ENCODE peak calls at places on chromosome 12, in six cellular contexts. One of them, this sample, is unnamed.
A peak's percentile ranks its signal among the peaks of the same experiment; 100 is the strongest.

GRCh38 chr12:4117386-4118016 is 156.1 kb upstream of the CCND2 start:
- DNase-seq in RWPE2: peak; percentile 34
- DNase-seq in testis: no peak
- DNase-seq in gastrocnemius medialis: no peak
- DNase-seq in spleen: no peak
- DNase-seq in CD8-positive, alpha-beta T cell: no peak
- DNase-seq in this sample: no peak

GRCh38 chr12:66321433-66321832 is 19.1 kb downstream of the HELB start:
- DNase-seq in CD8-positive, alpha-beta T cell: no peak
- DNase-seq in gastrocnemius medialis: no peak
- DNase-seq in testis: no peak
- DNase-seq in spleen: no peak
- DNase-seq in RWPE2: no peak
- DNase-seq in this sample: no peak

GRCh38 chr12:54021432-54022013 is 6.7 kb upstream of the HOXC6 start:
- DNase-seq in spleen: no peak
- DNase-seq in gastrocnemius medialis: peak; percentile 83
- DNase-seq in testis: no peak
- DNase-seq in CD8-positive, alpha-beta T cell: no peak
- DNase-seq in RWPE2: no peak
- DNase-seq in this sample: no peak

GRCh38 chr12:110937104-110937641 is 16.8 kb upstream of the MYL2 start:
- DNase-seq in testis: peak; percentile 67
- DNase-seq in spleen: peak; percentile 89
- DNase-seq in gastrocnemius medialis: peak; percentile 45
- DNase-seq in RWPE2: no peak
- DNase-seq in CD8-positive, alpha-beta T cell: peak; percentile 60
- DNase-seq in this sample: peak; percentile 46

GRCh38 chr12:49540229-49541139 is 1.7 kb downstream of the KCNH3 start:
- DNase-seq in spleen: peak; percentile 73
- DNase-seq in RWPE2: no peak
- DNase-seq in CD8-positive, alpha-beta T cell: no peak
- DNase-seq in gastrocnemius medialis: no peak
- DNase-seq in testis: no peak
- DNase-seq in this sample: no peak

GRCh38 chr12:18430425-18431048 is 169.2 kb downstream of the PIK3C2G start:
- DNase-seq in gastrocnemius medialis: no peak
- DNase-seq in RWPE2: no peak
- DNase-seq in CD8-positive, alpha-beta T cell: no peak
- DNase-seq in testis: peak; percentile 66
- DNase-seq in spleen: no peak
- DNase-seq in this sample: peak; percentile 48

GRCh38 chr12:118371354-118372282 is 1.1 kb downstream of the TAOK3 start:
- DNase-seq in testis: peak; percentile 64
- DNase-seq in CD8-positive, alpha-beta T cell: peak; percentile 12
- DNase-seq in spleen: peak; percentile 90
- DNase-seq in RWPE2: no peak
- DNase-seq in gastrocnemius medialis: no peak
- DNase-seq in this sample: peak; percentile 64

GRCh38 chr12:55925371-55925770 is 2.3 kb downstream of the PYM1 start:
- DNase-seq in testis: no peak
- DNase-seq in RWPE2: no peak
- DNase-seq in CD8-positive, alpha-beta T cell: no peak
- DNase-seq in spleen: no peak
- DNase-seq in gastrocnemius medialis: no peak
- DNase-seq in this sample: no peak

GRCh38 chr12:114936148-114937099 is 252.4 kb upstream of the TBX3 start:
- DNase-seq in gastrocnemius medialis: no peak
- DNase-seq in testis: no peak
- DNase-seq in RWPE2: no peak
- DNase-seq in spleen: no peak
- DNase-seq in CD8-positive, alpha-beta T cell: no peak
- DNase-seq in this sample: no peak

GRCh38 chr12:75815756-75816155 is 215.8 kb downstream of the PHLDA1 start:
- DNase-seq in RWPE2: no peak
- DNase-seq in testis: no peak
- DNase-seq in gastrocnemius medialis: no peak
- DNase-seq in spleen: no peak
- DNase-seq in CD8-positive, alpha-beta T cell: no peak
- DNase-seq in this sample: no peak

GRCh38 chr12:98439471-98440164 is 75.8 kb upstream of the TMPO start:
- DNase-seq in spleen: no peak
- DNase-seq in gastrocnemius medialis: no peak
- DNase-seq in RWPE2: no peak
- DNase-seq in testis: no peak
- DNase-seq in CD8-positive, alpha-beta T cell: no peak
- DNase-seq in this sample: no peak

GRCh38 chr12:53056296-53056695 is 6.4 kb downstream of the TNS2 start:
- DNase-seq in spleen: no peak
- DNase-seq in testis: no peak
- DNase-seq in gastrocnemius medialis: no peak
- DNase-seq in CD8-positive, alpha-beta T cell: no peak
- DNase-seq in RWPE2: no peak
- DNase-seq in this sample: no peak

GRCh38 chr12:132131952-132132351 is 12.2 kb downstream of the DDX51 start:
- DNase-seq in CD8-positive, alpha-beta T cell: no peak
- DNase-seq in spleen: no peak
- DNase-seq in testis: no peak
- DNase-seq in gastrocnemius medialis: no peak
- DNase-seq in RWPE2: no peak
- DNase-seq in this sample: no peak

GRCh38 chr12:67637718-67638117 is 10.8 kb upstream of the DYRK2 start:
- DNase-seq in testis: no peak
- DNase-seq in spleen: no peak
- DNase-seq in gastrocnemius medialis: no peak
- DNase-seq in CD8-positive, alpha-beta T cell: no peak
- DNase-seq in RWPE2: no peak
- DNase-seq in this sample: no peak

GRCh38 chr12:57451233-57451778 is 3.8 kb upstream of the INHBE start:
- DNase-seq in CD8-positive, alpha-beta T cell: no peak
- DNase-seq in gastrocnemius medialis: no peak
- DNase-seq in spleen: peak; percentile 54
- DNase-seq in testis: no peak
- DNase-seq in RWPE2: no peak
- DNase-seq in this sample: no peak

GRCh38 chr12:118188690-118189371 is 52.9 kb downstream of the PEBP1 start:
- DNase-seq in RWPE2: no peak
- DNase-seq in gastrocnemius medialis: no peak
- DNase-seq in CD8-positive, alpha-beta T cell: no peak
- DNase-seq in testis: peak; percentile 58
- DNase-seq in spleen: no peak
- DNase-seq in this sample: peak; percentile 80

GRCh38 chr12:29559194-29559593 is 61.7 kb upstream of the OVCH1 start:
- DNase-seq in spleen: no peak
- DNase-seq in CD8-positive, alpha-beta T cell: no peak
- DNase-seq in gastrocnemius medialis: no peak
- DNase-seq in RWPE2: no peak
- DNase-seq in testis: no peak
- DNase-seq in this sample: no peak

GRCh38 chr12:29563636-29564035 is 66.2 kb upstream of the OVCH1 start:
- DNase-seq in CD8-positive, alpha-beta T cell: no peak
- DNase-seq in gastrocnemius medialis: no peak
- DNase-seq in testis: no peak
- DNase-seq in spleen: no peak
- DNase-seq in RWPE2: no peak
- DNase-seq in this sample: no peak

GRCh38 chr12:29564925-29565324 is 67.4 kb upstream of the OVCH1 start:
- DNase-seq in RWPE2: no peak
- DNase-seq in spleen: no peak
- DNase-seq in testis: no peak
- DNase-seq in gastrocnemius medialis: no peak
- DNase-seq in CD8-positive, alpha-beta T cell: no peak
- DNase-seq in this sample: no peak

GRCh38 chr12:29561736-29562135 is 64.2 kb upstream of the OVCH1 start:
- DNase-seq in gastrocnemius medialis: no peak
- DNase-seq in CD8-positive, alpha-beta T cell: no peak
- DNase-seq in spleen: no peak
- DNase-seq in testis: no peak
- DNase-seq in RWPE2: no peak
- DNase-seq in this sample: no peak

DNA sequence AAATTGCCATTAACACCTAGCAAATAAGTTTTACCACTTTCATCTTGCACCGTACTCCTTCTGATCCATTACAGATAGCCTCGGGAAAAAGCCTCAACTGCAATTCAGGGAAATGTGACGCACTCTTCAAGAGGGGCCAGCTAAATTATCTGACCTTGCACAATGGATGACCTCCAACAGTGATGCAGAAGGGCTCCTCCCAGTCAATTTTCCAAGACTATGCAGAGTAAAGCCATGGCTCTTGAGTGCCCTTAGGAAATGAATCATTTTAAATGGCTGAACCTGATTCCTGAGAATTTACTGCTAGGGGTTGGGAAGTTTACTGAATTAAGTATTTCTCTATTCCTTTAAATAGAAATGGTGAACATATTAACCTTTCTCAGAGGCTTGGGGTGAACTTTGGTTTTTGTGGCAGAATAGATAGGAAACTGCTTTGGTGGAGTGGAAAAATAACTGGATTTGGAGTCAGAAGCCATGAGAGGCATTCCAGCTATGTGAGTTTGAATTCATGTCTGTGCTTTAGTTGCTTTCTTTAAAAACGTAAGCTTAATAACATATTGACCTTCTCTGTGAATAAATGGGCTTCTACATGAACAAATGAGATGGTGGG is 64.8 kb upstream of the OVCH1 start:
- DNase-seq in spleen: no peak
- DNase-seq in gastrocnemius medialis: peak; percentile 25
- DNase-seq in testis: no peak
- DNase-seq in CD8-positive, alpha-beta T cell: no peak
- DNase-seq in RWPE2: no peak
- DNase-seq in this sample: no peak
- H3K27ac ChIP-seq in spleen: peak overlapping the region; percentile 23
- H3K27ac ChIP-seq in gastrocnemius medialis: peak overlapping the region; percentile 70
- H3K27ac ChIP-seq in testis: peak overlapping the region; percentile 60
- H3K27ac ChIP-seq in CD8-positive, alpha-beta T cell: no peak overlapping the region
- H3K27ac ChIP-seq in RWPE2: no peak overlapping the region
- H3K27ac ChIP-seq in this sample: peak overlapping the region; percentile 48

GRCh38 chr12:77833329-77833728 is 2.6 kb downstream of the NAV3 start:
- DNase-seq in spleen: no peak
- DNase-seq in RWPE2: no peak
- DNase-seq in testis: peak; percentile 23
- DNase-seq in CD8-positive, alpha-beta T cell: no peak
- DNase-seq in gastrocnemius medialis: peak; percentile 28
- DNase-seq in this sample: peak; percentile 12

GRCh38 chr12:77835982-77836381 is 5.3 kb downstream of the NAV3 start:
- DNase-seq in testis: no peak
- DNase-seq in RWPE2: no peak
- DNase-seq in CD8-positive, alpha-beta T cell: no peak
- DNase-seq in gastrocnemius medialis: no peak
- DNase-seq in spleen: no peak
- DNase-seq in this sample: no peak

GRCh38 chr12:77830952-77831351 is 258 bp downstream of the NAV3 start:
- DNase-seq in CD8-positive, alpha-beta T cell: no peak
- DNase-seq in spleen: no peak
- DNase-seq in RWPE2: no peak
- DNase-seq in testis: no peak
- DNase-seq in gastrocnemius medialis: no peak
- DNase-seq in this sample: no peak

GRCh38 chr12:77834618-77835017 is 3.9 kb downstream of the NAV3 start:
- DNase-seq in RWPE2: no peak
- DNase-seq in testis: no peak
- DNase-seq in spleen: no peak
- DNase-seq in gastrocnemius medialis: no peak
- DNase-seq in CD8-positive, alpha-beta T cell: no peak
- DNase-seq in this sample: no peak

DNA sequence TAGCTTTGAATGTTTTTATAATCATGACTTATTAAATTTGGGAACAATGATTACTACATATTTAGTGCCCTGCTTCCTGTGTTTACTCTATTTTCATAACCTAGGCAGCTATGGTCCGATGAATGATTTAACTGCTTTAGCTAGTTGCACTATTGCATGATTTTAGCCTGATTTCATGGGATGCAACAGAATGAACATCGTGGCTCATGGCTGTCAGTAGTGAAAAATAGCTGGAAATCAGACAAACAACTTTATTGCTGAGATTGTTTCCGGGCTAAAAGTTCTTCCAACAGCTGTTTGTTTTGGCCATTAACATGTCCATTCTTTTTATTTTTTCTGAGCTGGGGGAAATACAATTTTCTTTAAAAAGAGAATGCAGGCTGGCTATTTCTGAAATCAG is at the start of gene NAV3:
- DNase-seq in gastrocnemius medialis: no peak
- DNase-seq in RWPE2: no peak
- DNase-seq in CD8-positive, alpha-beta T cell: no peak
- DNase-seq in spleen: no peak
- DNase-seq in testis: no peak
- DNase-seq in this sample: no peak
- H3K4me3 ChIP-seq in gastrocnemius medialis: no peak within 1 kb of the TSS
- H3K4me3 ChIP-seq in RWPE2: no peak within 1 kb of the TSS
- H3K4me3 ChIP-seq in CD8-positive, alpha-beta T cell: no peak within 1 kb of the TSS
- H3K4me3 ChIP-seq in spleen: peak within 1 kb of the TSS; percentile 22
- H3K4me3 ChIP-seq in testis: no peak within 1 kb of the TSS
- H3K4me3 ChIP-seq in this sample: peak within 1 kb of the TSS; percentile 10

DNA sequence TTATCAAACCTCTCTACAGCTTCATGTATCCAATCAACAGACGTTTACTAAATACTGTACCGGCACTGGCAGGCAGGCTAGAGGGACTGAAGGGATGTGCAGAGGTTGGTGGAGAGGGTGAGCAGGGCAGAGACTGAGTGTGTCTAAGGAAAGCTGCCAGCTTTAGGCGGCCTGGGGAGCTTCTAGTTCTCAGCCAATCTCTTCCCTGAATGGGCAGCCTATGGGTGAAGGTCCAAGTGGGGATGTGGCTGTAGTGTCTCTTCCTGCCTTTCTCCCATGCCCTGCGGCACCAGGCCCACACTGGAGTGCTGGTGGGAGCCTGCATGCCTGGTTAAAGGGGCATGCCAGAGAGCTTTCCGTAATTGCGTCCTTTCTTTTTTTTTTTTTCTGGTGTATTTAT is 239.8 kb downstream of the CACNA1C start:
- DNase-seq in CD8-positive, alpha-beta T cell: no peak
- DNase-seq in testis: no peak
- DNase-seq in gastrocnemius medialis: no peak
- DNase-seq in spleen: no peak
- DNase-seq in RWPE2: no peak
- DNase-seq in this sample: no peak
- H3K4me1 ChIP-seq in CD8-positive, alpha-beta T cell: peaks cover 14% of the 10 kb centered on the region
- H3K4me1 ChIP-seq in testis: no peaks in the 10 kb centered on the region
- H3K4me1 ChIP-seq in gastrocnemius medialis: peaks cover 11% of the 10 kb centered on the region
- H3K4me1 ChIP-seq in spleen: peaks cover 8% of the 10 kb centered on the region
- H3K4me1 ChIP-seq in RWPE2: no peaks in the 10 kb centered on the region
- H3K4me1 ChIP-seq in this sample: peaks cover 35% of the 10 kb centered on the region

DNA sequence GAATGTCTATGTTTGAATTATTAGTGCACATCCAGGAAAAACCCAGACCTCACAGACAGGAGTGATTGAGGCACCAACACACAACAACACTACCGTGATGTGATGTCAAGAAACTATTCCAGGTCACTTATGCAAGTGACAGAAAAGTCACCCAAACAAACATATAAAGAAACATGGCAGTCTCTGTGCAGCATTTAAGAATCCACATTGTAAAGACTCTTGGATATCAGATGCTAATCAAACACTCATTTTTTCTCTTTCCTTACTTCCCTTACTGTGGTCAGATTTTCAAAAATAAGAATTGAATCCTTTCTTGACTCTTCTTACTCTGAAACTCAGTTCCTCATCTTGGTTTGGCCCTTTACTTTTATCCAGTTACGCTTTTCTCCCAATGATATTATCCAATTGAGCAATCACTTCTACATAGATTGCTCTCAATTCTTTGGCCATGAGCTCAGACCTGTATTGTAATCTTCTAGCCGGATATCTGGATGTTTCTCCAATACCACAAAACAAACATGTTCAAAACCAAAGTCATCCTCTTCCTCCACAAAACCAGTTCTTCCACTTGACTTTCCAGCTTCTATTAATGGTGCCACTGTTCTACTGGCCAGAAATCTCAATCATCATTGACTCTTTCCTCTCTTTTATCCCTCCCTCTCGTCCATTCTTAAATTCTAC is 115.4 kb downstream of the DUSP6 start:
- DNase-seq in testis: no peak
- DNase-seq in gastrocnemius medialis: no peak
- DNase-seq in spleen: no peak
- DNase-seq in RWPE2: no peak
- DNase-seq in CD8-positive, alpha-beta T cell: no peak
- DNase-seq in this sample: no peak
- H3K27ac ChIP-seq in testis: no peak overlapping the region
- H3K27ac ChIP-seq in gastrocnemius medialis: no peak overlapping the region
- H3K27ac ChIP-seq in spleen: no peak overlapping the region
- H3K27ac ChIP-seq in RWPE2: peak overlapping the region; percentile 63
- H3K27ac ChIP-seq in CD8-positive, alpha-beta T cell: no peak overlapping the region
- H3K27ac ChIP-seq in this sample: no peak overlapping the region

This sample was measured in right cardiac atrium.